ENCODE peak calls at places on chromosomes 16 and 17, in five cellular contexts. B, M, H, G and U are unnamed samples.

GRCh38 chr17:78192616-78193015 is 5.5 kb downstream of the AFMID start:
- DNase-seq in B (no peak), M (no peak), H (no peak), G (no peak), U (no peak)

GRCh38 chr17:8887834-8888703 is 20.6 kb upstream of the PIK3R6 start:
- DNase-seq in B (peak; percentile 23), M (no peak), H (peak; percentile 12), G (peak; percentile 69), U (no peak)

GRCh38 chr17:50285941-50286340 is 11.7 kb downstream of the TMEM92 start:
- DNase-seq in B (no peak), M (no peak), H (no peak), G (no peak), U (no peak)

GRCh38 chr17:45924332-45924820 is 30.0 kb downstream of the MAPT start:
- DNase-seq in B (no peak), M (no peak), H (no peak), G (no peak), U (no peak)

GRCh38 chr17:45975640-45976295 is 23.3 kb upstream of the STH start:
- DNase-seq in B (no peak), M (no peak), H (no peak), G (no peak), U (no peak)

GRCh38 chr17:21263351-21263750 is 10.1 kb upstream of the NATD1 start:
- DNase-seq in B (no peak), M (no peak), H (no peak), G (no peak), U (no peak)

GRCh38 chr16:85506358-85506911 is 106.7 kb upstream of the GSE1 start:
- DNase-seq in B (no peak), M (no peak), H (no peak), G (no peak), U (no peak)

GRCh38 chr17:69451416-69452394 is 37.2 kb downstream of the MAP2K6 start:
- DNase-seq in B (no peak), M (no peak), H (no peak), G (no peak), U (no peak)

GRCh38 chr17:64007838-64008282 is 9.7 kb downstream of the PRR29 start:
- DNase-seq in B (no peak), M (no peak), H (no peak), G (no peak), U (no peak)

GRCh38 chr17:9702916-9703780 is 57.8 kb downstream of the USP43 start:
- DNase-seq in B (no peak), M (no peak), H (no peak), G (no peak), U (no peak)

GRCh38 chr16:74563828-74564263 is 43.1 kb downstream of the GLG1 start:
- DNase-seq in B (no peak), M (peak; percentile 21), H (peak; percentile 12), G (no peak), U (no peak)

GRCh38 chr17:47895254-47895855 is 681 bp upstream of the SP2 start:
- DNase-seq in B (no peak), M (peak; percentile 37), H (no peak), G (peak; percentile 31), U (no peak)

GRCh38 chr17:83081561-83082201 is 2.3 kb downstream of the METRNL start:
- DNase-seq in B (peak; percentile 64), M (peak; percentile 57), H (no peak), G (no peak), U (no peak)

GRCh38 chr17:82929676-82930042 is 89.8 kb upstream of the ZNF750 start:
- DNase-seq in B (no peak), M (peak; percentile 2), H (no peak), G (no peak), U (no peak)

GRCh38 chr17:15260376-15261062 is 4.6 kb downstream of the PMP22 start:
- DNase-seq in B (peak; percentile 83), M (peak; percentile 89), H (peak; percentile 80), G (peak; percentile 83), U (peak; percentile 56)

GRCh38 chr17:76492250-76492988 is 8.8 kb downstream of the RHBDF2 start:
- DNase-seq in B (no peak), M (no peak), H (no peak), G (no peak), U (peak; percentile 51)

GRCh38 chr17:281365-281999 is 71.1 kb downstream of the RPH3AL start:
- DNase-seq in B (no peak), M (no peak), H (no peak), G (no peak), U (no peak)

GRCh38 chr17:43769859-43770258 is 8.9 kb downstream of the DUSP3 start:
- DNase-seq in B (no peak), M (no peak), H (no peak), G (no peak), U (no peak)

GRCh38 chr17:81509048-81509686 is 3.4 kb downstream of the ACTG1 start:
- DNase-seq in B (no peak), M (peak; percentile 50), H (no peak), G (no peak), U (no peak)
- TF ChIP-seq POLR2A in B (no peak), M (peak; percentile 30), H (peak; percentile 84), G (peak; percentile 3), U (peak; percentile 81)

GRCh38 chr16:30535777-30536190 is 1.1 kb upstream of the ZNF747 start:
- DNase-seq in B (peak; percentile 56), M (peak; percentile 82), H (peak; percentile 74), G (no peak), U (peak; percentile 71)
- TF ChIP-seq POLR2A in B (no peak), M (no peak), H (peak; percentile 12), G (no peak), U (peak; percentile 73)

GRCh38 chr17:57940653-57941329 is 14.4 kb downstream of the CUEDC1 start:
- DNase-seq in B (no peak), M (peak; percentile 38), H (no peak), G (no peak), U (no peak)
- TF ChIP-seq POLR2A in B (no peak), M (no peak), H (no peak), G (no peak), U (no peak)

DNA sequence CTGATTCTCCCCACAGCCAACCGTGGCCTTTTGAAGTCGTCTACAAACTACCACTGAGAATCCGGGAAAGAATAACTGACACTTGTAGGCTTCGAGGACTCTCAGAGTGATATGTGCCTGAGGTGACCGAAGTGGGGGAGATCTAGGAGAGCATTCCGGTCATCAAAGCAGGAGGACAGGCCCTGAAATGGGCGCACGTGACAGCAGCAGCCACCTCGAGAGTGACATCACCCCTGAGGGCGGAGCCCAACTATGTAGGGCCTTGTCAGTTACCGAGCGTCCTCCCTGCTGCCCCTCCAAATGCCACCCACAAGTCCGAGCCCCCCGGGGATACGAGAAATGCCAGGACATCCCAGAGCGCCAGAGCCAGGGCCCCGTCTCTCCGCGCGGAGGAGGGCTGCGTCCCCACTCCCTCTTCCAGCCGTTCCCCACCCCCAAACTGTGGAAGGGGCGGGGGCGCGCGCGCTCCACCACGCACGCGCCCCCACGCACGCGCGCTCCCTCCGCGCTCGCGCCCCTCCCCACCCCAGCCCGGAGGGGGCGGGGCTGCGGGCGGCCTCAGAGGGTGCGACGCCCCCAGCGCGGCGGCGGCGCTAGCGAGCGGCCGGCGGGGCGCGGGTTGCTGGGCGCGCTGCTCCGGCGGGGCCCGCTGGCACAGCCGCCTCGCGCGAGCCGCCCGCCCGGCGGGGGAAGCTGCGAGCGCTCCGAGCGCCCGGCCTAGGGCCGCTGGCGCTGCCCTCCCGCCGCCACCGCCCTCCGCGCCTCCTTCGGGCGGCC is at the start of gene TANC2:
- DNase-seq in B (peak; percentile 78), M (peak; percentile 89), H (peak; percentile 95), G (peak; percentile 95), U (peak; percentile 63)
- TF ChIP-seq POLR2A in B (peak; percentile 68), M (peak; percentile 69), H (peak; percentile 56), G (peak; percentile 20), U (no peak)

DNA sequence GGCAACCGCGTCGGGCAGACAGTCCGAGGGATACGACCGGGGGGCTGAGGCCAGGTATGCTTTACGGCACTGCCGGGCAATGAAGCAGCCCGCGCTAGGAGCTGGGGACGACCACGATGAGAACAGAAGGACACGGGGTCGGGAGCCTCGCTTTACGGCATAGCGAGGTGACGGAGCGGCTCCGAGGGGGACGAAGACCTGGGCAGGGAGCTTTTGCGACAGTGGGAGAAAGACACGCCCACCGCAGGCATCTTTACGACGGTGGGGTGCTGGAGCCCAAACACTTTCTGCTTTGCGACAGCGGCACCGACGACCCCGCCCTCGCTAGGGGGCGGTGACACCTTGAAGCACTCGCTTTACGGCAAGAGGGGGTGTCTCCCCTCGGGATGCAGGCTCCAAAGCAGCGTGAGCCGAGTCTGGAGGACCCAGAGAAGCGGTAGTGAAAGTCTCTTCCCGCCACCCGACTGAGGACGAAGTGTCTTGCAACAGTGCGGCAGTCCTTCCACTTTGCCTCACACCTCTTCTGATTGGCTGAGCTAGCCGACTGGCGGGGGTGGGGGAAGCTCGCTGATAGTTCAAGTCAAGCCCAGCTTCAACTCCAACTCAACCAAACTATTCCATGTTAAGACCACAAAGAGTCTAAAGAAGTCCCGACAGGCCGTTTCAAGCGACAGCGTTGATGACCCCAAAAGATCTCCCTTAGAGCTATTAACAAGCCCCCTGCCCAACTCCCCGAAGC is 394 bp upstream of the NEURL4 start:
- DNase-seq in B (peak; percentile 97), M (peak; percentile 99), H (peak; percentile 94), G (peak; percentile 99), U (peak; percentile 99)
- TF ChIP-seq POLR2A in B (peak; percentile 85), M (peak; percentile 76), H (peak; percentile 70), G (peak; percentile 87), U (peak; percentile 64)

DNA sequence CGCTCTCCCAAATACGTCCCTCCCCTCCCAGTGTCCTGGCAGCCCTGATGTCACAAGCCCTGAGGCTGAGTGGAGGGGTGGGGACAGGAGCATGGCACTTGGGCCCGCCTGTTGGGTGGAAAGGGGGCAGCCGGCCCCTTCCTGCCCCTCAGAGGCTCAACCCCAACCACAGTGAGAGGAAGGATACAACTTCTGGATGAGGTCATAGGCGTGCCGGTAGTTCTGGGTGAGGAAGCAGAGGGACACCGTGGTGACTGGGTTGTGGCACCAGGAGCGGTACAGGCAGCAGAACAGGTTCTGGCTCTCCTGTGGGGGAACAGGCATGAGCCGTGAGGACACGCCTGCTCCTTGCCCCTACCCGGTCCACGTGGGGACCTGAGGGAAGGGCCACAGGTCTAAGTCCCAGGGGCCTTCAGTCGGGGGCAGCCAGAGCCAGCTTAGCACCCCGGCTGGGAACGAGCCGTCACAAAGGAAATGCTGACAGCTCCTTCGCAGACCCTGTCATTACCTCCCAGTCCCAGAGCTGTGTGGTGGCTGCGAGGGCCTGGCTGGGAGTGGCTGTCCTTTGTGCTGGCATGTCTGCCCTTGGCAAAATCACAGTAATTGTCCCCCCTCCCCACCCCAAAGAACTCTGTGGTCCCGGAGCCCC is 11.2 kb upstream of the MTSS2 start:
- DNase-seq in B (no peak), M (no peak), H (no peak), G (no peak), U (no peak)
- TF ChIP-seq POLR2A in B (no peak), M (no peak), H (no peak), G (no peak), U (no peak)

GRCh38 chr16:28491970-28492474 is at the start of gene CLN3:
- DNase-seq in B (peak; percentile 90), M (peak; percentile 96), H (peak; percentile 91), G (peak; percentile 98), U (peak; percentile 84)
- TF ChIP-seq POLR2A in B (peak; percentile 33), M (peak; percentile 25), H (peak; percentile 56), G (no peak), U (peak; percentile 52)